ENCODE peak calls at places on chromosomes 2 and 18, in five cellular contexts. One of them, this sample, is unnamed.
A peak's percentile ranks its signal among the peaks of the same experiment; 100 is the strongest.

GRCh38 chr2:15223887-15224286 is 337.2 kb downstream of the NBAS start:
- DNase-seq in GM12865: peak; percentile 3
- DNase-seq in cardiac muscle cell: peak; percentile 87
- DNase-seq in HFF-Myc: peak; percentile 40
- DNase-seq in HCT116: no peak
- DNase-seq in this sample: no peak

GRCh38 chr2:1569879-1570450 is 156.7 kb downstream of the TPO start:
- DNase-seq in GM12865: no peak
- DNase-seq in cardiac muscle cell: no peak
- DNase-seq in HFF-Myc: no peak
- DNase-seq in HCT116: no peak
- DNase-seq in this sample: no peak

GRCh38 chr2:43078781-43079755 is 147.3 kb downstream of the ZFP36L2 start:
- DNase-seq in GM12865: no peak
- DNase-seq in cardiac muscle cell: peak; percentile 51
- DNase-seq in HFF-Myc: no peak
- DNase-seq in HCT116: no peak
- DNase-seq in this sample: no peak

GRCh38 chr18:78640596-78640995 is 339.0 kb upstream of the SALL3 start:
- DNase-seq in GM12865: no peak
- DNase-seq in cardiac muscle cell: no peak
- DNase-seq in HFF-Myc: no peak
- DNase-seq in HCT116: no peak
- DNase-seq in this sample: no peak

GRCh38 chr2:7744827-7745226 is 827.6 kb downstream of the RNF144A start:
- DNase-seq in GM12865: no peak
- DNase-seq in cardiac muscle cell: no peak
- DNase-seq in HFF-Myc: no peak
- DNase-seq in HCT116: no peak
- DNase-seq in this sample: no peak

GRCh38 chr2:171747371-171747770 is 60.1 kb downstream of the DYNC1I2 start:
- DNase-seq in GM12865: no peak
- DNase-seq in cardiac muscle cell: no peak
- DNase-seq in HFF-Myc: no peak
- DNase-seq in HCT116: no peak
- DNase-seq in this sample: no peak

GRCh38 chr2:50225021-50225928 is 806.7 kb downstream of the NRXN1 start:
- DNase-seq in GM12865: no peak
- DNase-seq in cardiac muscle cell: no peak
- DNase-seq in HFF-Myc: no peak
- DNase-seq in HCT116: no peak
- DNase-seq in this sample: no peak

GRCh38 chr2:72143441-72144356 is 4.0 kb downstream of the CYP26B1 start:
- DNase-seq in GM12865: no peak
- DNase-seq in cardiac muscle cell: peak; percentile 37
- DNase-seq in HFF-Myc: no peak
- DNase-seq in HCT116: no peak
- DNase-seq in this sample: no peak

GRCh38 chr2:121429119-121429903 is 101.4 kb upstream of the RNU4ATAC start:
- DNase-seq in GM12865: no peak
- DNase-seq in cardiac muscle cell: peak; percentile 74
- DNase-seq in HFF-Myc: peak; percentile 4
- DNase-seq in HCT116: no peak
- DNase-seq in this sample: no peak

GRCh38 chr2:156399224-156399949 is 36.8 kb upstream of the GPD2 start:
- DNase-seq in GM12865: peak; percentile 21
- DNase-seq in cardiac muscle cell: peak; percentile 47
- DNase-seq in HFF-Myc: no peak
- DNase-seq in HCT116: no peak
- DNase-seq in this sample: no peak

GRCh38 chr2:69138247-69138754 is 125.3 kb downstream of the ANTXR1 start:
- DNase-seq in GM12865: no peak
- DNase-seq in cardiac muscle cell: peak; percentile 80
- DNase-seq in HFF-Myc: no peak
- DNase-seq in HCT116: peak; percentile 15
- DNase-seq in this sample: peak; percentile 56

GRCh38 chr2:168354499-168354898 is 101.6 kb upstream of the CERS6 start:
- DNase-seq in GM12865: no peak
- DNase-seq in cardiac muscle cell: no peak
- DNase-seq in HFF-Myc: no peak
- DNase-seq in HCT116: no peak
- DNase-seq in this sample: no peak

GRCh38 chr2:54461251-54461650 is 5.1 kb downstream of the SPTBN1 start:
- DNase-seq in GM12865: no peak
- DNase-seq in cardiac muscle cell: peak; percentile 89
- DNase-seq in HFF-Myc: no peak
- DNase-seq in HCT116: no peak
- DNase-seq in this sample: no peak

GRCh38 chr18:9971313-9971920 is 57.6 kb downstream of the VAPA start:
- DNase-seq in GM12865: peak; percentile 81
- DNase-seq in cardiac muscle cell: peak; percentile 89
- DNase-seq in HFF-Myc: peak; percentile 69
- DNase-seq in HCT116: peak; percentile 60
- DNase-seq in this sample: peak; percentile 35

GRCh38 chr2:15120578-15120977 is 440.6 kb downstream of the NBAS start:
- DNase-seq in GM12865: no peak
- DNase-seq in cardiac muscle cell: no peak
- DNase-seq in HFF-Myc: no peak
- DNase-seq in HCT116: no peak
- DNase-seq in this sample: no peak

GRCh38 chr2:208607694-208608093 is 201.1 kb downstream of the PTH2R start:
- DNase-seq in GM12865: no peak
- DNase-seq in cardiac muscle cell: no peak
- DNase-seq in HFF-Myc: no peak
- DNase-seq in HCT116: no peak
- DNase-seq in this sample: no peak

GRCh38 chr2:216119144-216119543 is 10.0 kb downstream of the XRCC5 start:
- DNase-seq in GM12865: no peak
- DNase-seq in cardiac muscle cell: no peak
- DNase-seq in HFF-Myc: no peak
- DNase-seq in HCT116: no peak
- DNase-seq in this sample: no peak

GRCh38 chr18:8794133-8794986 is 89.0 kb downstream of the MTCL1 start:
- DNase-seq in GM12865: no peak
- DNase-seq in cardiac muscle cell: peak; percentile 12
- DNase-seq in HFF-Myc: no peak
- DNase-seq in HCT116: peak; percentile 23
- DNase-seq in this sample: peak; percentile 63

GRCh38 chr2:128329607-128330006 is 10.9 kb upstream of the HS6ST1 start:
- DNase-seq in GM12865: no peak
- DNase-seq in cardiac muscle cell: peak; percentile 78
- DNase-seq in HFF-Myc: peak; percentile 36
- DNase-seq in HCT116: no peak
- DNase-seq in this sample: no peak

GRCh38 chr2:30679416-30680088 is 127.7 kb downstream of the CAPN13 start:
- DNase-seq in GM12865: no peak
- DNase-seq in cardiac muscle cell: peak; percentile 48
- DNase-seq in HFF-Myc: no peak
- DNase-seq in HCT116: no peak
- DNase-seq in this sample: no peak

GRCh38 chr2:169512525-169512924 is 3.0 kb downstream of the KLHL41 start:
- DNase-seq in GM12865: no peak
- DNase-seq in cardiac muscle cell: no peak
- DNase-seq in HFF-Myc: no peak
- DNase-seq in HCT116: no peak
- DNase-seq in this sample: no peak

GRCh38 chr2:169511818-169512217 is 2.3 kb downstream of the KLHL41 start:
- DNase-seq in GM12865: no peak
- DNase-seq in cardiac muscle cell: no peak
- DNase-seq in HFF-Myc: no peak
- DNase-seq in HCT116: no peak
- DNase-seq in this sample: no peak

GRCh38 chr2:169513094-169513493 is 3.6 kb downstream of the KLHL41 start:
- DNase-seq in GM12865: no peak
- DNase-seq in cardiac muscle cell: no peak
- DNase-seq in HFF-Myc: no peak
- DNase-seq in HCT116: no peak
- DNase-seq in this sample: no peak

GRCh38 chr2:169509955-169510354 is 453 bp downstream of the KLHL41 start:
- DNase-seq in GM12865: no peak
- DNase-seq in cardiac muscle cell: no peak
- DNase-seq in HFF-Myc: no peak
- DNase-seq in HCT116: no peak
- DNase-seq in this sample: no peak

GRCh38 chr2:169513926-169514325 is 4.4 kb downstream of the KLHL41 start:
- DNase-seq in GM12865: no peak
- DNase-seq in cardiac muscle cell: peak; percentile 8
- DNase-seq in HFF-Myc: no peak
- DNase-seq in HCT116: no peak
- DNase-seq in this sample: no peak
- H3K4me3 ChIP-seq in GM12865: no peak overlapping the region
- H3K4me3 ChIP-seq in cardiac muscle cell: no peak overlapping the region
- H3K4me3 ChIP-seq in HFF-Myc: no peak overlapping the region
- H3K4me3 ChIP-seq in HCT116: no peak overlapping the region
- H3K4me3 ChIP-seq in this sample: no peak overlapping the region

DNA sequence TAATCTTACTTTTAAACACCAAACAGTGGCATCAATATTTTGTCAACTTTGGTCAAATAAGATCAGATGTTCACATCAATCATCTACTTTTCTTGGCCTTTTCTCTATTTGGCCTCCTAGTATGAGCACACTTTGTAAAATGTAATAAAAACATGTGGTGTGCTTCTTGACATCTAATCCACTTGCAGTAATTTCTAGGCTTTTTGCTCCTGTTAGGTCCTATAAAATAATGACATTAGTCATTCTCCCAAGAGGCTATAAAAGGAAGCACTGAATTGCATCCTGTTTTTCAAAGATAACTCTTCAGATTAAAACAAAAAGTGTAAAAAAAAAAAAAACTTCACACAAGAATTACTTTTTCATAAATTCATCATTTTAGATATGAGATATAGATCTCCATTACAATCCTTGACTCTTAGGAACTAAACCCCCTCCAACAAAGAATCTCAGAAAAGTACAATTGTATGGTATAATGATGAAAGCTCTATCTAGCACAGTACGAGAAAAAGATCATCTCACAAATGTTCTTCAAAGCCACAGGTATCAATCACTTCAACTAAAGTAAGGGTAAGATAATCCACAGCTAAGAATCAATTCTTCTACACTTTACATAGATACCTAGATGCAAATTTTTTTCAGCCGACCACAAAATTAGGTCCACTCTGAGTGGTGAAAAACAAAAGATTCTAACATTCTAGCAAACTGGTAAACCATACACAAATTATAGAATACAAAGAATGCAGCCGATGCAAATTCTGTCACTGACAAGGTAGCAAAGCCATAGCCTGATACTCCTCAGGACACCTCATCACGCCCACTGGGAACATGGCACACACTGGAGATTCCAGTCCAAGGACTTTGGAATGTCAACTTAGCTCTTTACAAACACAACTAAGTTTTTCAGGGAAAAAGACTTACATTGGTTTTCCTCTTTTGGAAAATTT is 2.7 kb downstream of the BCL2 start:
- DNase-seq in GM12865: peak; percentile 67
- DNase-seq in cardiac muscle cell: no peak
- DNase-seq in HFF-Myc: no peak
- DNase-seq in HCT116: no peak
- DNase-seq in this sample: no peak
- H3K4me3 ChIP-seq in GM12865: peak overlapping the region; percentile 91
- H3K4me3 ChIP-seq in cardiac muscle cell: no peak overlapping the region
- H3K4me3 ChIP-seq in HFF-Myc: no peak overlapping the region
- H3K4me3 ChIP-seq in HCT116: no peak overlapping the region
- H3K4me3 ChIP-seq in this sample: peak overlapping the region; percentile 86

GRCh38 chr2:11748018-11748860 is 1.8 kb downstream of the LPIN1 start:
- DNase-seq in GM12865: no peak
- DNase-seq in cardiac muscle cell: no peak
- DNase-seq in HFF-Myc: no peak
- DNase-seq in HCT116: no peak
- DNase-seq in this sample: no peak
- H3K4me3 ChIP-seq in GM12865: peak overlapping the region; percentile 86
- H3K4me3 ChIP-seq in cardiac muscle cell: peak overlapping the region; percentile 60
- H3K4me3 ChIP-seq in HFF-Myc: peak overlapping the region; percentile 74
- H3K4me3 ChIP-seq in HCT116: no peak overlapping the region
- H3K4me3 ChIP-seq in this sample: peak overlapping the region; percentile 84

GRCh38 chr2:40488101-40488598 is 36.3 kb upstream of the SLC8A1 start:
- DNase-seq in GM12865: no peak
- DNase-seq in cardiac muscle cell: peak; percentile 68
- DNase-seq in HFF-Myc: peak; percentile 11
- DNase-seq in HCT116: peak; percentile 2
- DNase-seq in this sample: peak; percentile 16

GRCh38 chr2:40489678-40489960 is 37.7 kb upstream of the SLC8A1 start:
- DNase-seq in GM12865: no peak
- DNase-seq in cardiac muscle cell: no peak
- DNase-seq in HFF-Myc: no peak
- DNase-seq in HCT116: no peak
- DNase-seq in this sample: no peak

GRCh38 chr2:40485319-40485718 is 33.4 kb upstream of the SLC8A1 start:
- DNase-seq in GM12865: no peak
- DNase-seq in cardiac muscle cell: no peak
- DNase-seq in HFF-Myc: no peak
- DNase-seq in HCT116: no peak
- DNase-seq in this sample: no peak

GRCh38 chr2:40487592-40487991 is 35.7 kb upstream of the SLC8A1 start:
- DNase-seq in GM12865: no peak
- DNase-seq in cardiac muscle cell: peak; percentile 15
- DNase-seq in HFF-Myc: no peak
- DNase-seq in HCT116: no peak
- DNase-seq in this sample: peak; percentile 52

DNA sequence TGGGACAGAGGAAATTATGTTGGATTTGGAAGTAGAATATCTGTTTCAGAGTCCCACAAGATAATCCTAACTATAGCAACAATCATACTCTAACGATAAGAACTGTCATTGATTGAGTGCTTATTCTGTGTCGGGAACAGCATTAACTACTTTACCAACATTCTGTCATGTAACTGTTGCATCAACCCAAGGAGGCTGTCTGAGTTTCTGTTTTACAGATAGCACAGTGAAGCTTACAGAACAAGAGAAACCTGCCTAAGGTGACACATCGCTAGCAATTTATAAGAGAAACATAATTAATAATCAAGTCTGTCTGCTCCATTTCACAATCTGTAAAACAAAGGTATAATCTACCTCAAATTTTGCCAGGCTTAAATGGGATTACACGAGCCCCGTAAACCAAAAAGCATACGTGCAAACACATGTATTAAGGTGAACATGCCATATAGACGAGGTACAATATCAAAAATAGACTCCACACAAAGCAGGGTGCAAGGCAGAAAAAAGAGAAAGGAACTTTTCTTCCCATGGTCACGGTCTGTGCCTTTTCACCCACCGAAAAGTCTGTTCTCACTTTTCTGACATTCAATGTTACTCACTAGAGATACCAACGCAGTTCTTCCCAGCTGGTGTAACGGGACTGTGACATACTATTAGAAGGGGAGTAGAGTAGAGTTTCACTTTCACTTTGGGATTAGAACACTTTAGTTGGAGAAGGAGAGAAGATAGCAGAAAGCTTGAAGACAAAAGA is 37.2 kb upstream of the SLC8A1 start:
- DNase-seq in GM12865: no peak
- DNase-seq in cardiac muscle cell: peak; percentile 61
- DNase-seq in HFF-Myc: no peak
- DNase-seq in HCT116: no peak
- DNase-seq in this sample: no peak
- H3K4me3 ChIP-seq in GM12865: no peak overlapping the region
- H3K4me3 ChIP-seq in cardiac muscle cell: no peak overlapping the region
- H3K4me3 ChIP-seq in HFF-Myc: peak overlapping the region; percentile 22
- H3K4me3 ChIP-seq in HCT116: no peak overlapping the region
- H3K4me3 ChIP-seq in this sample: no peak overlapping the region

GRCh38 chr2:217434183-217434620 is 568.6 kb downstream of the TNS1 start:
- DNase-seq in GM12865: peak; percentile 92
- DNase-seq in cardiac muscle cell: peak; percentile 98
- DNase-seq in HFF-Myc: peak; percentile 89
- DNase-seq in HCT116: peak; percentile 45
- DNase-seq in this sample: peak; percentile 85
- H3K4me3 ChIP-seq in GM12865: no peak overlapping the region
- H3K4me3 ChIP-seq in cardiac muscle cell: no peak overlapping the region
- H3K4me3 ChIP-seq in HFF-Myc: no peak overlapping the region
- H3K4me3 ChIP-seq in HCT116: no peak overlapping the region
- H3K4me3 ChIP-seq in this sample: no peak overlapping the region